ENCODE peak calls at places on chromosomes 3 and 15, in seven cellular contexts. One of them, this sample, is unnamed.

GRCh38 chr15:85993116-85993515 is 86.6 kb upstream of the AGBL1 start:
- DNase-seq in breast epithelium: no peak
- DNase-seq in adrenal gland: no peak
- DNase-seq in A549: no peak
- DNase-seq in stomach: no peak
- DNase-seq in heart left ventricle: no peak
- DNase-seq in endothelial cell of umbilical vein: no peak
- DNase-seq in this sample: no peak

GRCh38 chr15:99909914-99910313 is 176.7 kb upstream of the LYSMD4 start:
- DNase-seq in breast epithelium: no peak
- DNase-seq in adrenal gland: no peak
- DNase-seq in A549: no peak
- DNase-seq in stomach: no peak
- DNase-seq in heart left ventricle: peak
- DNase-seq in endothelial cell of umbilical vein: no peak
- DNase-seq in this sample: no peak

GRCh38 chr3:5143459-5143858 is 21.4 kb downstream of the ARL8B start:
- DNase-seq in breast epithelium: no peak
- DNase-seq in adrenal gland: no peak
- DNase-seq in A549: no peak
- DNase-seq in stomach: no peak
- DNase-seq in heart left ventricle: no peak
- DNase-seq in endothelial cell of umbilical vein: no peak
- DNase-seq in this sample: no peak

GRCh38 chr3:185828755-185829154 is 3.9 kb upstream of the IGF2BP2 start:
- DNase-seq in breast epithelium: no peak
- DNase-seq in adrenal gland: no peak
- DNase-seq in A549: no peak
- DNase-seq in stomach: no peak
- DNase-seq in heart left ventricle: no peak
- DNase-seq in endothelial cell of umbilical vein: no peak
- DNase-seq in this sample: no peak

GRCh38 chr3:195200010-195200822 is 70.7 kb downstream of the XXYLT1 start:
- DNase-seq in breast epithelium: no peak
- DNase-seq in adrenal gland: peak
- DNase-seq in A549: no peak
- DNase-seq in stomach: peak
- DNase-seq in heart left ventricle: no peak
- DNase-seq in endothelial cell of umbilical vein: no peak
- DNase-seq in this sample: peak

GRCh38 chr3:126476166-126476975 is 680 bp upstream of the ZXDC start:
- DNase-seq in breast epithelium: peak
- DNase-seq in adrenal gland: peak
- DNase-seq in A549: peak
- DNase-seq in stomach: peak
- DNase-seq in heart left ventricle: no peak
- DNase-seq in endothelial cell of umbilical vein: peak
- DNase-seq in this sample: peak

GRCh38 chr3:188286087-188286513 is 132.1 kb downstream of the LPP start:
- DNase-seq in breast epithelium: no peak
- DNase-seq in adrenal gland: peak
- DNase-seq in A549: no peak
- DNase-seq in stomach: no peak
- DNase-seq in heart left ventricle: peak
- DNase-seq in endothelial cell of umbilical vein: peak
- DNase-seq in this sample: no peak

GRCh38 chr3:121545049-121545563 is 682 bp downstream of the POLQ start:
- DNase-seq in breast epithelium: no peak
- DNase-seq in adrenal gland: no peak
- DNase-seq in A549: peak
- DNase-seq in stomach: no peak
- DNase-seq in heart left ventricle: no peak
- DNase-seq in endothelial cell of umbilical vein: no peak
- DNase-seq in this sample: no peak

GRCh38 chr3:292038-292437 is 95.5 kb downstream of the CHL1 start:
- DNase-seq in breast epithelium: no peak
- DNase-seq in adrenal gland: no peak
- DNase-seq in A549: no peak
- DNase-seq in stomach: no peak
- DNase-seq in heart left ventricle: no peak
- DNase-seq in endothelial cell of umbilical vein: no peak
- DNase-seq in this sample: no peak

GRCh38 chr3:50340404-50341329 is at the start of gene RASSF1:
- DNase-seq in breast epithelium: no peak
- DNase-seq in adrenal gland: peak
- DNase-seq in A549: no peak
- DNase-seq in stomach: peak
- DNase-seq in heart left ventricle: peak
- DNase-seq in endothelial cell of umbilical vein: no peak
- DNase-seq in this sample: no peak

GRCh38 chr3:111850481-111850880 is 8.6 kb upstream of the PHLDB2 start:
- DNase-seq in breast epithelium: no peak
- DNase-seq in adrenal gland: no peak
- DNase-seq in A549: no peak
- DNase-seq in stomach: no peak
- DNase-seq in heart left ventricle: no peak
- DNase-seq in endothelial cell of umbilical vein: peak
- DNase-seq in this sample: no peak

GRCh38 chr3:71207632-71208031 is 375.9 kb downstream of the FOXP1 start:
- DNase-seq in breast epithelium: no peak
- DNase-seq in adrenal gland: no peak
- DNase-seq in A549: no peak
- DNase-seq in stomach: no peak
- DNase-seq in heart left ventricle: no peak
- DNase-seq in endothelial cell of umbilical vein: no peak
- DNase-seq in this sample: no peak

GRCh38 chr3:4271834-4272233 is 31.3 kb upstream of the SETMAR start:
- DNase-seq in breast epithelium: no peak
- DNase-seq in adrenal gland: no peak
- DNase-seq in A549: peak
- DNase-seq in stomach: no peak
- DNase-seq in heart left ventricle: no peak
- DNase-seq in endothelial cell of umbilical vein: peak
- DNase-seq in this sample: no peak

GRCh38 chr3:136074546-136074945 is 109.0 kb downstream of the PPP2R3A start:
- DNase-seq in breast epithelium: no peak
- DNase-seq in adrenal gland: no peak
- DNase-seq in A549: no peak
- DNase-seq in stomach: no peak
- DNase-seq in heart left ventricle: no peak
- DNase-seq in endothelial cell of umbilical vein: no peak
- DNase-seq in this sample: no peak

GRCh38 chr15:73637527-73637926 is 4.3 kb upstream of the NPTN start:
- DNase-seq in breast epithelium: no peak
- DNase-seq in adrenal gland: no peak
- DNase-seq in A549: no peak
- DNase-seq in stomach: no peak
- DNase-seq in heart left ventricle: no peak
- DNase-seq in endothelial cell of umbilical vein: no peak
- DNase-seq in this sample: no peak

GRCh38 chr3:22988566-22988965 is 214.6 kb upstream of the UBE2E2 start:
- DNase-seq in breast epithelium: no peak
- DNase-seq in adrenal gland: peak
- DNase-seq in A549: no peak
- DNase-seq in stomach: no peak
- DNase-seq in heart left ventricle: peak
- DNase-seq in endothelial cell of umbilical vein: no peak
- DNase-seq in this sample: no peak

GRCh38 chr15:89971592-89971997 is 29.5 kb upstream of the ZNF710 start:
- DNase-seq in breast epithelium: peak
- DNase-seq in adrenal gland: peak
- DNase-seq in A549: peak
- DNase-seq in stomach: peak
- DNase-seq in heart left ventricle: peak
- DNase-seq in endothelial cell of umbilical vein: peak
- DNase-seq in this sample: no peak

GRCh38 chr3:168467085-168467714 is 371.5 kb upstream of the GOLIM4 start:
- DNase-seq in breast epithelium: no peak
- DNase-seq in adrenal gland: no peak
- DNase-seq in A549: no peak
- DNase-seq in stomach: no peak
- DNase-seq in heart left ventricle: no peak
- DNase-seq in endothelial cell of umbilical vein: peak
- DNase-seq in this sample: no peak

GRCh38 chr15:75130597-75131268 is 70.9 kb upstream of the C15orf39 start:
- DNase-seq in breast epithelium: no peak
- DNase-seq in adrenal gland: no peak
- DNase-seq in A549: no peak
- DNase-seq in stomach: no peak
- DNase-seq in heart left ventricle: no peak
- DNase-seq in endothelial cell of umbilical vein: no peak
- DNase-seq in this sample: no peak

GRCh38 chr3:155302476-155302875 is 9.0 kb upstream of the STRIT1 start:
- DNase-seq in breast epithelium: no peak
- DNase-seq in adrenal gland: no peak
- DNase-seq in A549: no peak
- DNase-seq in stomach: no peak
- DNase-seq in heart left ventricle: no peak
- DNase-seq in endothelial cell of umbilical vein: no peak
- DNase-seq in this sample: no peak

GRCh38 chr15:69926011-69926410 is 171.7 kb downstream of the TLE3 start:
- DNase-seq in breast epithelium: no peak
- DNase-seq in adrenal gland: no peak
- DNase-seq in A549: no peak
- DNase-seq in stomach: no peak
- DNase-seq in heart left ventricle: no peak
- DNase-seq in endothelial cell of umbilical vein: no peak
- DNase-seq in this sample: no peak

GRCh38 chr3:33278106-33278672 is 947 bp downstream of the FBXL2 start:
- DNase-seq in breast epithelium: no peak
- DNase-seq in adrenal gland: peak
- DNase-seq in A549: peak
- DNase-seq in stomach: no peak
- DNase-seq in heart left ventricle: no peak
- DNase-seq in endothelial cell of umbilical vein: peak
- DNase-seq in this sample: no peak

GRCh38 chr3:171088496-171088895 is 62.0 kb upstream of the SLC2A2 start:
- DNase-seq in breast epithelium: no peak
- DNase-seq in adrenal gland: no peak
- DNase-seq in A549: no peak
- DNase-seq in stomach: no peak
- DNase-seq in heart left ventricle: no peak
- DNase-seq in endothelial cell of umbilical vein: no peak
- DNase-seq in this sample: no peak

GRCh38 chr15:66019826-66020398 is 150.6 kb downstream of the RAB11A start:
- DNase-seq in breast epithelium: no peak
- DNase-seq in adrenal gland: no peak
- DNase-seq in A549: no peak
- DNase-seq in stomach: no peak
- DNase-seq in heart left ventricle: no peak
- DNase-seq in endothelial cell of umbilical vein: no peak
- DNase-seq in this sample: no peak
- TF ChIP-seq POLR2A in breast epithelium: no peak
- TF ChIP-seq POLR2A in adrenal gland: no peak
- TF ChIP-seq POLR2A in A549: no peak
- TF ChIP-seq POLR2A in stomach: no peak
- TF ChIP-seq POLR2A in heart left ventricle: no peak
- TF ChIP-seq POLR2A in endothelial cell of umbilical vein: no peak
- TF ChIP-seq POLR2A in this sample: no peak

GRCh38 chr3:145807990-145808389 is 353.0 kb downstream of the PLOD2 start:
- DNase-seq in breast epithelium: no peak
- DNase-seq in adrenal gland: peak
- DNase-seq in A549: no peak
- DNase-seq in stomach: no peak
- DNase-seq in heart left ventricle: peak
- DNase-seq in endothelial cell of umbilical vein: peak
- DNase-seq in this sample: no peak
- TF ChIP-seq CTCF in breast epithelium: no peak
- TF ChIP-seq CTCF in adrenal gland: peak
- TF ChIP-seq CTCF in A549: peak
- TF ChIP-seq CTCF in stomach: no peak
- TF ChIP-seq CTCF in heart left ventricle: no peak
- TF ChIP-seq CTCF in endothelial cell of umbilical vein: peak
- TF ChIP-seq CTCF in this sample: no peak

DNA sequence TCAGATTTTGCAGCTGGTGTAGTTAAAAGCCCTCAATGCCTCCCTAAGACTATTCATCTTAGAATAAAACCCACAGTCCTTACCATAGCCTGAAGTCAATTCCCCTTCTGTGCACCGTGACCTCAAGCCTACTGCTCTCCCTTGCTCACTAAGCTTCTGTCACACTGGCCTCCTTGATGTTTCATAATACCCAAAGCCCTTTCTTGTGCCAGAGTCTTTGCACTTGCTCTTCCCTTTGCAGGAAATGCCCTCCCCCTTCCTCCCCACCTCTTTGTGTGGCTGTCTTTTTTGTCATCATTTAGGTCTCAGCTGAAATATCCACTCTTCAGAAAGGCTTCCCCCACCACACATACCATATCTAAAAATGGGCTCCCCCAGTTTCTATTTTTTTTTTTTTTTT is 4.2 kb upstream of the PLEKHO2 start:
- DNase-seq in breast epithelium: no peak
- DNase-seq in adrenal gland: peak
- DNase-seq in A549: no peak
- DNase-seq in stomach: no peak
- DNase-seq in heart left ventricle: no peak
- DNase-seq in endothelial cell of umbilical vein: no peak
- DNase-seq in this sample: no peak
- TF ChIP-seq POLR2A in breast epithelium: no peak
- TF ChIP-seq POLR2A in adrenal gland: no peak
- TF ChIP-seq POLR2A in A549: no peak
- TF ChIP-seq POLR2A in stomach: no peak
- TF ChIP-seq POLR2A in heart left ventricle: no peak
- TF ChIP-seq POLR2A in endothelial cell of umbilical vein: no peak
- TF ChIP-seq POLR2A in this sample: no peak

GRCh38 chr3:70120360-70120966 is 120.9 kb downstream of the SAMMSON start:
- DNase-seq in breast epithelium: peak
- DNase-seq in adrenal gland: peak
- DNase-seq in A549: peak
- DNase-seq in stomach: peak
- DNase-seq in heart left ventricle: peak
- DNase-seq in endothelial cell of umbilical vein: peak
- DNase-seq in this sample: no peak
- TF ChIP-seq CTCF in breast epithelium: no peak
- TF ChIP-seq CTCF in adrenal gland: peak
- TF ChIP-seq CTCF in A549: peak
- TF ChIP-seq CTCF in stomach: no peak
- TF ChIP-seq CTCF in heart left ventricle: peak
- TF ChIP-seq CTCF in endothelial cell of umbilical vein: peak
- TF ChIP-seq CTCF in this sample: no peak

GRCh38 chr15:63504979-63505841 is 817 bp downstream of the USP3 start:
- DNase-seq in breast epithelium: peak
- DNase-seq in adrenal gland: peak
- DNase-seq in A549: no peak
- DNase-seq in stomach: peak
- DNase-seq in heart left ventricle: peak
- DNase-seq in endothelial cell of umbilical vein: peak
- DNase-seq in this sample: no peak
- TF ChIP-seq POLR2A in breast epithelium: no peak
- TF ChIP-seq POLR2A in adrenal gland: no peak
- TF ChIP-seq POLR2A in A549: peak
- TF ChIP-seq POLR2A in stomach: no peak
- TF ChIP-seq POLR2A in heart left ventricle: peak
- TF ChIP-seq POLR2A in endothelial cell of umbilical vein: peak
- TF ChIP-seq POLR2A in this sample: peak